ENCODE peak calls at places on chromosomes 7 and 10, in six cellular contexts. R is NCI-H187 treated with DMSO at 0.1 percent for 48 hours, U is transverse colon, O is tibial artery, W is OCI-M1, A is AG08395. B is an unnamed sample.

GRCh38 chr10:122856902-122857301 is 11.2 kb upstream of the CUZD1 start:
- DNase-seq in U (no peak), R (no peak), A (no peak), W (peak; percentile 24), O (no peak), B (no peak)

GRCh38 chr10:123262456-123262855 is 108.3 kb downstream of the BUB3 start:
- DNase-seq in R (no peak), U (no peak), A (no peak), W (no peak), O (no peak), B (no peak)

GRCh38 chr10:116594525-116595035 is 3.8 kb downstream of the PNLIPRP1 start:
- DNase-seq in R (no peak), U (no peak), W (no peak), A (no peak), O (no peak), B (no peak)

GRCh38 chr7:138755831-138756590 is 41.8 kb upstream of the TMEM213 start:
- DNase-seq in R (no peak), W (no peak), U (no peak), O (peak; percentile 5), A (no peak), B (no peak)

GRCh38 chr7:148747274-148747673 is 48.6 kb downstream of the CUL1 start:
- DNase-seq in W (no peak), U (no peak), A (no peak), O (no peak), R (no peak), B (no peak)

GRCh38 chr10:24882047-24882698 is 70.2 kb downstream of the PRTFDC1 start:
- DNase-seq in O (no peak), R (no peak), A (peak; percentile 54), W (no peak), U (peak; percentile 26), B (no peak)

GRCh38 chr10:102299873-102300272 is 54.5 kb downstream of the GBF1 start:
- DNase-seq in A (no peak), U (no peak), W (peak; percentile 28), R (no peak), O (no peak), B (peak; percentile 49)

GRCh38 chr7:151679073-151679708 is 159.5 kb upstream of the RHEB start:
- DNase-seq in O (peak; percentile 62), U (no peak), R (no peak), A (no peak), W (no peak), B (no peak)

GRCh38 chr10:73480158-73480557 is 15.7 kb downstream of the PPP3CB start:
- DNase-seq in R (no peak), W (no peak), U (no peak), A (peak; percentile 48), O (no peak), B (no peak)

GRCh38 chr10:12499587-12499986 is 150.2 kb downstream of the CAMK1D start:
- DNase-seq in A (no peak), O (peak; percentile 68), U (no peak), R (no peak), W (no peak), B (no peak)

GRCh38 chr10:66307826-66308225 is 618.0 kb upstream of the LRRTM3 start:
- DNase-seq in A (no peak), O (no peak), U (no peak), W (no peak), R (no peak), B (no peak)

GRCh38 chr7:129550673-129551360 is 48.5 kb downstream of the SMKR1 start:
- DNase-seq in O (no peak), A (peak; percentile 43), W (no peak), R (no peak), U (no peak), B (no peak)

GRCh38 chr10:89332092-89332633 is 4.4 kb downstream of the IFIT3 start:
- DNase-seq in U (no peak), W (peak; percentile 94), O (no peak), R (no peak), A (peak; percentile 58), B (no peak)

GRCh38 chr7:87354749-87355148 is 9.3 kb downstream of the CROT start:
- DNase-seq in W (peak; percentile 80), O (no peak), A (no peak), R (no peak), U (no peak), B (no peak)

GRCh38 chr10:34702093-34702952 is 112.8 kb downstream of the PARD3 start:
- DNase-seq in A (no peak), W (no peak), U (no peak), O (no peak), R (no peak), B (no peak)

GRCh38 chr7:114977277-114977676 is 55.4 kb downstream of the MDFIC start:
- DNase-seq in A (no peak), W (no peak), U (no peak), R (no peak), O (no peak), B (no peak)

GRCh38 chr10:26725837-26726727 is 28.6 kb downstream of the PDSS1 start:
- DNase-seq in U (peak; percentile 63), R (no peak), O (no peak), A (peak; percentile 73), W (peak; percentile 72), B (peak; percentile 9)

GRCh38 chr7:111827863-111828504 is 265.7 kb upstream of the IMMP2L start:
- DNase-seq in W (no peak), O (no peak), A (peak; percentile 43), U (no peak), R (no peak), B (peak; percentile 58)

GRCh38 chr7:81503321-81503720 is 266.5 kb downstream of the HGF start:
- DNase-seq in U (no peak), R (no peak), O (no peak), A (no peak), W (no peak), B (no peak)

GRCh38 chr10:30529373-30529998 is 95.5 kb downstream of the MAP3K8 start:
- DNase-seq in U (peak; percentile 80), O (peak; percentile 82), W (peak; percentile 91), R (no peak), A (no peak), B (no peak)

GRCh38 chr7:92790987-92791386 is 45.4 kb downstream of the CDK6 start:
- DNase-seq in R (no peak), U (no peak), A (peak; percentile 84), O (peak; percentile 72), W (no peak), B (no peak)

GRCh38 chr10:34097682-34098081 is 717.4 kb downstream of the PARD3 start:
- DNase-seq in R (no peak), O (no peak), U (no peak), A (no peak), W (no peak), B (no peak)

GRCh38 chr7:99579956-99580777 is 17.9 kb upstream of the TMEM225B start:
- DNase-seq in U (peak; percentile 34), W (peak; percentile 31), O (no peak), R (no peak), A (peak; percentile 31), B (no peak)

GRCh38 chr10:16297652-16298051 is 139.2 kb upstream of the PTER start:
- DNase-seq in W (no peak), O (no peak), R (no peak), U (no peak), A (no peak), B (no peak)

GRCh38 chr7:69476416-69476815 is 121.9 kb upstream of the AUTS2 start:
- DNase-seq in A (peak; percentile 56), U (no peak), O (no peak), W (no peak), R (no peak), B (no peak)

GRCh38 chr7:47347986-47348385 is 233.9 kb downstream of the TNS3 start:
- DNase-seq in W (no peak), A (no peak), U (peak; percentile 2), R (no peak), O (no peak), B (no peak)

GRCh38 chr7:158439035-158439434 is 148.6 kb downstream of the PTPRN2 start:
- DNase-seq in A (no peak), R (no peak), O (no peak), U (no peak), W (no peak), B (no peak)

GRCh38 chr7:132065973-132066611 is 509.7 kb upstream of the PODXL start:
- DNase-seq in W (no peak), A (no peak), U (no peak), O (no peak), R (no peak), B (no peak)

GRCh38 chr7:30859940-30860623 is 51.6 kb upstream of the AQP1 start:
- DNase-seq in W (no peak), A (no peak), O (no peak), U (no peak), R (no peak), B (no peak)